ENCODE peak calls at places on chromosomes 1 and 21, in four cellular contexts. One of them, this sample, is unnamed.

GRCh38 chr1:233885196-233886028 is 19.1 kb upstream of the SLC35F3 start:
- DNase-seq in GM12878: no peak
- DNase-seq in K562: no peak
- DNase-seq in HepG2: no peak
- DNase-seq in this sample: no peak

GRCh38 chr1:1989759-1990158 is 13.8 kb downstream of the CFAP74 start:
- DNase-seq in GM12878: no peak
- DNase-seq in K562: no peak
- DNase-seq in HepG2: no peak
- DNase-seq in this sample: no peak

GRCh38 chr1:218785928-218786327 is 387.8 kb upstream of the LYPLAL1 start:
- DNase-seq in GM12878: no peak
- DNase-seq in K562: no peak
- DNase-seq in HepG2: no peak
- DNase-seq in this sample: no peak

GRCh38 chr1:36889478-36889845 is 144.9 kb downstream of the GRIK3 start:
- DNase-seq in GM12878: no peak
- DNase-seq in K562: no peak
- DNase-seq in HepG2: no peak
- DNase-seq in this sample: no peak

GRCh38 chr1:156551866-156552265 is 20.5 kb downstream of the IQGAP3 start:
- DNase-seq in GM12878: no peak
- DNase-seq in K562: no peak
- DNase-seq in HepG2: no peak
- DNase-seq in this sample: peak; percentile 23

GRCh38 chr1:44237721-44238457 is 24.6 kb downstream of the DMAP1 start:
- DNase-seq in GM12878: no peak
- DNase-seq in K562: peak; percentile 95
- DNase-seq in HepG2: no peak
- DNase-seq in this sample: peak; percentile 50

GRCh38 chr1:11272842-11273594 is at the start of gene UBIAD1:
- DNase-seq in GM12878: peak; percentile 19
- DNase-seq in K562: peak; percentile 99
- DNase-seq in HepG2: peak; percentile 66
- DNase-seq in this sample: peak; percentile 71

GRCh38 chr1:21060523-21060922 is 116.2 kb downstream of the EIF4G3 start:
- DNase-seq in GM12878: no peak
- DNase-seq in K562: no peak
- DNase-seq in HepG2: no peak
- DNase-seq in this sample: no peak

GRCh38 chr21:18349468-18349867 is 54.1 kb downstream of the TMPRSS15 start:
- DNase-seq in GM12878: no peak
- DNase-seq in K562: no peak
- DNase-seq in HepG2: no peak
- DNase-seq in this sample: no peak

GRCh38 chr1:204288061-204288588 is 71.6 kb downstream of the PLEKHA6 start:
- DNase-seq in GM12878: no peak
- DNase-seq in K562: peak; percentile 32
- DNase-seq in HepG2: peak; percentile 79
- DNase-seq in this sample: peak; percentile 87

GRCh38 chr1:107493111-107493716 is 352.4 kb downstream of the NTNG1 start:
- DNase-seq in GM12878: no peak
- DNase-seq in K562: no peak
- DNase-seq in HepG2: no peak
- DNase-seq in this sample: no peak

GRCh38 chr1:12615916-12616708 is 1.9 kb downstream of the DHRS3 start:
- DNase-seq in GM12878: no peak
- DNase-seq in K562: peak; percentile 65
- DNase-seq in HepG2: peak; percentile 97
- DNase-seq in this sample: no peak

GRCh38 chr1:32144033-32144432 is 35.4 kb upstream of the TXLNA start:
- DNase-seq in GM12878: no peak
- DNase-seq in K562: no peak
- DNase-seq in HepG2: no peak
- DNase-seq in this sample: no peak

GRCh38 chr1:26302733-26303405 is 3.6 kb downstream of the UBXN11 start:
- DNase-seq in GM12878: no peak
- DNase-seq in K562: no peak
- DNase-seq in HepG2: no peak
- DNase-seq in this sample: no peak

GRCh38 chr1:159913451-159914192 is 11.7 kb downstream of the TAGLN2 start:
- DNase-seq in GM12878: no peak
- DNase-seq in K562: no peak
- DNase-seq in HepG2: no peak
- DNase-seq in this sample: no peak

GRCh38 chr1:181126871-181127587 is 38.5 kb downstream of the IER5 start:
- DNase-seq in GM12878: no peak
- DNase-seq in K562: no peak
- DNase-seq in HepG2: peak; percentile 36
- DNase-seq in this sample: no peak

GRCh38 chr1:228543396-228543795 is 56.2 kb downstream of the RNF187 start:
- DNase-seq in GM12878: no peak
- DNase-seq in K562: no peak
- DNase-seq in HepG2: no peak
- DNase-seq in this sample: no peak

GRCh38 chr21:35932232-35932911 is 128.0 kb downstream of the SETD4 start:
- DNase-seq in GM12878: peak; percentile 36
- DNase-seq in K562: no peak
- DNase-seq in HepG2: no peak
- DNase-seq in this sample: peak; percentile 91

GRCh38 chr1:230303822-230304221 is 122.3 kb downstream of the PGBD5 start:
- DNase-seq in GM12878: no peak
- DNase-seq in K562: no peak
- DNase-seq in HepG2: no peak
- DNase-seq in this sample: no peak

GRCh38 chr1:84698151-84698651 is 7.9 kb upstream of the SSX2IP start:
- DNase-seq in GM12878: no peak
- DNase-seq in K562: no peak
- DNase-seq in HepG2: no peak
- DNase-seq in this sample: no peak

GRCh38 chr1:33819913-33820311 is 44.0 kb upstream of the HMGB4 start:
- DNase-seq in GM12878: no peak
- DNase-seq in K562: no peak
- DNase-seq in HepG2: no peak
- DNase-seq in this sample: no peak

GRCh38 chr1:209642817-209643216 is 9.4 kb downstream of the LAMB3 start:
- DNase-seq in GM12878: no peak
- DNase-seq in K562: no peak
- DNase-seq in HepG2: no peak
- DNase-seq in this sample: no peak

GRCh38 chr1:9518454-9518998 is 20.7 kb upstream of the SLC25A33 start:
- DNase-seq in GM12878: no peak
- DNase-seq in K562: no peak
- DNase-seq in HepG2: no peak
- DNase-seq in this sample: no peak

GRCh38 chr1:25692560-25692959 is 76.0 kb downstream of the MAN1C1 start:
- DNase-seq in GM12878: no peak
- DNase-seq in K562: peak; percentile 70
- DNase-seq in HepG2: no peak
- DNase-seq in this sample: no peak

GRCh38 chr1:168861421-168862023 is 132.5 kb upstream of the DPT start:
- DNase-seq in GM12878: no peak
- DNase-seq in K562: no peak
- DNase-seq in HepG2: peak; percentile 69
- DNase-seq in this sample: no peak

GRCh38 chr1:74712863-74713262 is 20.0 kb downstream of the CRYZ start:
- DNase-seq in GM12878: no peak
- DNase-seq in K562: no peak
- DNase-seq in HepG2: no peak
- DNase-seq in this sample: no peak

GRCh38 chr1:240946926-240947325 is 335.0 kb upstream of the GREM2 start:
- DNase-seq in GM12878: no peak
- DNase-seq in K562: peak; percentile 16
- DNase-seq in HepG2: peak; percentile 16
- DNase-seq in this sample: no peak

GRCh38 chr1:170273556-170274501 is 128.1 kb downstream of the NTMT2 start:
- DNase-seq in GM12878: peak; percentile 13
- DNase-seq in K562: no peak
- DNase-seq in HepG2: no peak
- DNase-seq in this sample: no peak

GRCh38 chr1:150615346-150616201 is 13.8 kb downstream of the ENSA start:
- DNase-seq in GM12878: no peak
- DNase-seq in K562: peak; percentile 65
- DNase-seq in HepG2: no peak
- DNase-seq in this sample: no peak

GRCh38 chr1:21064057-21064456 is 112.6 kb downstream of the EIF4G3 start:
- DNase-seq in GM12878: no peak
- DNase-seq in K562: no peak
- DNase-seq in HepG2: no peak
- DNase-seq in this sample: no peak

GRCh38 chr1:220300442-220301121 is 28.3 kb upstream of the RAB3GAP2 start:
- DNase-seq in GM12878: no peak
- DNase-seq in K562: peak; percentile 58
- DNase-seq in HepG2: peak; percentile 13
- DNase-seq in this sample: no peak

GRCh38 chr1:160579216-160579701 is at the start of gene CD84:
- DNase-seq in GM12878: no peak
- DNase-seq in K562: peak; percentile 22
- DNase-seq in HepG2: no peak
- DNase-seq in this sample: no peak

GRCh38 chr1:15493869-15494390 is 18.0 kb downstream of the CELA2B start:
- DNase-seq in GM12878: no peak
- DNase-seq in K562: no peak
- DNase-seq in HepG2: no peak
- DNase-seq in this sample: no peak

GRCh38 chr21:45480701-45481500 is 61.3 kb downstream of the SLC19A1 start:
- DNase-seq in GM12878: no peak
- DNase-seq in K562: no peak
- DNase-seq in HepG2: no peak
- DNase-seq in this sample: no peak

GRCh38 chr1:3040004-3040403 is 18.7 kb downstream of the ACTRT2 start:
- DNase-seq in GM12878: no peak
- DNase-seq in K562: no peak
- DNase-seq in HepG2: no peak
- DNase-seq in this sample: no peak

GRCh38 chr1:22507582-22507981 is 55.7 kb upstream of the EPHA8 start:
- DNase-seq in GM12878: no peak
- DNase-seq in K562: no peak
- DNase-seq in HepG2: no peak
- DNase-seq in this sample: no peak

GRCh38 chr1:3011631-3012510 is 9.4 kb upstream of the ACTRT2 start:
- DNase-seq in GM12878: no peak
- DNase-seq in K562: no peak
- DNase-seq in HepG2: no peak
- DNase-seq in this sample: no peak

DNA sequence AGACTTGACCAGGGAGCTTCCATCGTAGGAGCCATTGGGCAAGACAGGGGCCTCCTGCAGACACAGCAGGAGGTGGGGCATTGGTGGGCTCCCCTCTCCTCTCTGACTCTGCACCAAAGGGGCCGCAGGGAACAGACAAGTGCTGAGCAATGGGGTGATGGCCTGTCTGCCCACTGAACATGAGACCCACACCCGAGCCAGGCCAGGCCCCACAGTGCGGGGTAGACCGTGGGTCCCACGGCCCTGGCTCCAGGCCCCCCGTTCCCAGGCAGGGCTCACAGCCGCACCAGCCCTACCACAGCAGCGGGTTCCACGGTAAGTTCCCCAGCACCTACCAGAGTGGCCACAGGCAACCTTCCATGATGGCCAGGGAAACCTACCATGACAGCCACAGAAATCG is 45.9 kb downstream of the CHD5 start:
- DNase-seq in GM12878: no peak
- DNase-seq in K562: no peak
- DNase-seq in HepG2: no peak
- DNase-seq in this sample: no peak
- TF ChIP-seq MAX in GM12878: no peak
- TF ChIP-seq MAX in K562: no peak
- TF ChIP-seq MAX in HepG2: no peak
- TF ChIP-seq MAX in this sample: no peak

DNA sequence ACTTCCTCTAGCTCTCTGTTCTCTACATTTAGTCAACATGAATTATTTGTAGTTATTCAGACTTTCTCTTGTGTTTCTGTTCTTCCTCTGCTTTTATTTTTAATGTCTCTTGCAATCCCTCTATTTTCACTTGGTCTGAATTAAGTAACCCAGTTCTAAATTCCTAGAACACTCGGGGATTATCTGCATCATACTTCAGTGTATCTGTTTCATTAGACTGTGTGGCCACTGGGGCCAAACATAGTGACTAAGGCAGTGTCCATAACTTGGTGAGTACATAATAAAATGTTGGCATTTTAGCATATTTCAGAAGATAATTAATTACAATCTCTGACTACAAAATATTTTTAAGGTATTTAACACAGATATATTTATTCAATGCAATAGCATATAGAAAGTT is 1087.2 kb upstream of the B3GALT2 start:
- DNase-seq in GM12878: no peak
- DNase-seq in K562: no peak
- DNase-seq in HepG2: no peak
- DNase-seq in this sample: no peak
- TF ChIP-seq SP1 in GM12878: no peak
- TF ChIP-seq SP1 in K562: no peak
- TF ChIP-seq SP1 in HepG2: no peak
- TF ChIP-seq SP1 in this sample: no peak

DNA sequence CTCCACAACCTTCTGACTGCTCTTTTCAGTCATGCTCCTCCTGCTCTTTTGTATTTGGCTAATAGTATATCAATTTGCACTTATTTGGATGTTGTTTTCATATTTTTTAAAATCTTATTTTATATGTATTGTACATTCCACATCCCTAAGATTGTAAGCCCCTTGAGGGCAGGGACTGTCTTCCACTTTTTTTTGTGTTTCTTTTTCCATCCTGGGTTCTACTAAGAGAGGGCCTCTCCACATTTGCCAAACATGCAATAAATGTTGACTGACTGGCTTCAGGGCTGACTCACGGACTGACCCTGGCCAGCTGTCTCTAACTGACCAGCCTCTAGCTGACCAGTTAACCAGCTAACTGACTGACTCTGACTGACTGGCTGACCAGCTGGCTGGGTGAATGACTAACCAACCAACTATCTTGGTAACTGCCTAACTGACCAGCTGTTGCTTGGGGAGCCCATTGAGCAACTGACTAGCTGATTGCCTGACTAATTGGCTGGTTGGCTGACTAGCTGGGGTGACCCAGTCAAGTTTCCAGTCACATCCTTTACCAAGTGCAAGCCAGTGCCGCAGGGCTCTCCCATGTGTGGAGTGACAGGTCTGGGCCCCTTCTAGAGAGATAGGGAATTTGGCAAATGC is 16.1 kb downstream of the CSF1 start:
- DNase-seq in GM12878: no peak
- DNase-seq in K562: no peak
- DNase-seq in HepG2: no peak
- DNase-seq in this sample: no peak
- TF ChIP-seq ZBTB33 in GM12878: no peak
- TF ChIP-seq ZBTB33 in K562: no peak
- TF ChIP-seq ZBTB33 in HepG2: no peak
- TF ChIP-seq ZBTB33 in this sample: no peak

GRCh38 chr1:113042336-113043143 is 30.5 kb upstream of the LRIG2 start:
- DNase-seq in GM12878: no peak
- DNase-seq in K562: peak; percentile 93
- DNase-seq in HepG2: peak; percentile 68
- DNase-seq in this sample: peak; percentile 36
- TF ChIP-seq MAX in GM12878: no peak
- TF ChIP-seq MAX in K562: no peak
- TF ChIP-seq MAX in HepG2: peak; percentile 19
- TF ChIP-seq MAX in this sample: no peak

This sample was measured in HCT116.